ENCODE peak calls at places on chromosomes 6 and 20, in six cellular contexts. E is activated T-cell treated with anti-CD3 and anti-CD28 coated beads, Interleukin-2, amount 50 U/mL, for 72 hours; H is stimulated activated CD8-positive, alpha-beta memory T cell treated with anti-CD3 and anti-CD28 coated beads, Interleukin-4, amount 100 ng/mL, for 48 hours; D is tibial nerve; V is NCI-H1694; C is nucleus accumbens. A is an unnamed sample.

GRCh38 chr6:36025932-36026327 is 1.5 kb upstream of the SLC26A8 start:
- DNase-seq in D (no peak), H (no peak), C (no peak), V (no peak), E (no peak), A (peak)

GRCh38 chr6:152273638-152274037 is 363.5 kb downstream of the SYNE1 start:
- DNase-seq in V (no peak), D (no peak), E (no peak), C (no peak), H (no peak), A (peak)

GRCh38 chr6:39464067-39464466 is 141.6 kb upstream of the KCNK16 start:
- DNase-seq in C (no peak), V (no peak), H (no peak), E (no peak), D (no peak), A (no peak)

GRCh38 chr20:36585410-36586125 is 12.2 kb downstream of the TGIF2 start:
- DNase-seq in E (no peak), D (no peak), V (no peak), H (no peak), C (no peak), A (no peak)

GRCh38 chr6:105692630-105693212 is 289.8 kb upstream of the PREP start:
- DNase-seq in H (no peak), V (peak), E (no peak), C (no peak), D (no peak), A (no peak)

GRCh38 chr6:129623008-129623732 is 86.8 kb downstream of the ARHGAP18 start:
- DNase-seq in V (no peak), C (no peak), H (no peak), E (no peak), D (no peak), A (no peak)

GRCh38 chr20:22312744-22313346 is 271.5 kb downstream of the FOXA2 start:
- DNase-seq in E (no peak), V (peak), D (peak), H (no peak), C (no peak), A (peak)

GRCh38 chr6:13172294-13172693 is 156.0 kb downstream of the TBC1D7 start:
- DNase-seq in D (no peak), V (no peak), C (no peak), E (no peak), H (no peak), A (no peak)

GRCh38 chr6:32621372-32621771 is 15.8 kb upstream of the HLA-DQA1 start:
- DNase-seq in D (no peak), H (no peak), E (no peak), C (no peak), V (no peak), A (no peak)

GRCh38 chr20:36153754-36154695 is 515 bp upstream of the EPB41L1 start:
- DNase-seq in D (peak), V (peak), C (peak), H (peak), E (peak), A (peak)

GRCh38 chr20:46552460-46553420 is 2.3 kb upstream of the OCSTAMP start:
- DNase-seq in E (peak), V (no peak), C (no peak), D (no peak), H (peak), A (no peak)

GRCh38 chr6:83847179-83847578 is 6.0 kb upstream of the RIPPLY2 start:
- DNase-seq in H (no peak), C (no peak), V (no peak), E (no peak), D (no peak), A (no peak)

GRCh38 chr6:68343901-68344300 is 291.2 kb upstream of the ADGRB3 start:
- DNase-seq in C (no peak), V (peak), D (peak), E (peak), H (no peak), A (peak)

GRCh38 chr6:80174931-80175572 is 68.6 kb downstream of the BCKDHB start:
- DNase-seq in H (no peak), C (no peak), E (no peak), V (no peak), D (no peak), A (peak)

GRCh38 chr20:4366076-4366475 is 350.7 kb upstream of the RNF24 start:
- DNase-seq in C (no peak), E (no peak), V (no peak), H (no peak), D (no peak), A (no peak)

GRCh38 chr6:157020398-157021266 is 243.5 kb downstream of the ARID1B start:
- DNase-seq in H (peak), E (peak), V (peak), D (peak), C (peak), A (peak)

GRCh38 chr6:43910638-43911353 is 140.8 kb downstream of the VEGFA start:
- DNase-seq in V (no peak), E (no peak), C (no peak), D (no peak), H (no peak), A (peak)

GRCh38 chr6:9675122-9675521 is 739.8 kb downstream of the TFAP2A start:
- DNase-seq in C (no peak), V (no peak), H (no peak), D (no peak), E (no peak), A (no peak)

GRCh38 chr20:40046703-40047102 is 642.3 kb downstream of the MAFB start:
- DNase-seq in H (no peak), V (no peak), D (no peak), C (no peak), E (no peak), A (no peak)

GRCh38 chr20:63359937-63360849 is 956 bp downstream of the CHRNA4 start:
- DNase-seq in H (no peak), D (no peak), C (no peak), V (no peak), E (no peak), A (no peak)

GRCh38 chr20:21167261-21167660 is 41.4 kb downstream of the KIZ start:
- DNase-seq in C (no peak), V (no peak), D (no peak), H (no peak), E (no peak), A (no peak)

GRCh38 chr6:5068153-5068751 is 16.9 kb upstream of the PPP1R3G start:
- DNase-seq in H (no peak), D (no peak), V (no peak), E (no peak), C (no peak), A (no peak)

GRCh38 chr6:34877259-34877658 is 10.6 kb downstream of the TAF11 start:
- DNase-seq in V (no peak), E (no peak), C (no peak), H (no peak), D (no peak), A (no peak)

GRCh38 chr6:25714765-25715164 is 39.8 kb upstream of the SLC17A4 start:
- DNase-seq in C (no peak), H (no peak), E (no peak), D (no peak), V (no peak), A (no peak)

GRCh38 chr6:45438156-45438555 is 60.4 kb upstream of the SUPT3H start:
- DNase-seq in V (no peak), H (no peak), D (no peak), E (no peak), C (no peak), A (no peak)

A was measured in amniotic epithelial cell.